ENCODE peak calls at places on chromosomes 3 and 15, in four cellular contexts. One of them, this sample, is unnamed.

GRCh38 chr15:38072507-38073277 is 138.3 kb downstream of the TMCO5A start:
- DNase-seq in stimulated activated CD4-positive, alpha-beta T cell treated with anti-CD3 and anti-CD28 coated beads, Interleukin-4, amount 100 ng/mL, for 48 hours: no peak
- DNase-seq in CD8-positive, alpha-beta T cell: no peak
- DNase-seq in left ventricle myocardium superior: peak; percentile 87
- DNase-seq in this sample: peak; percentile 78

GRCh38 chr3:105518806-105519418 is 152.2 kb downstream of the ALCAM start:
- DNase-seq in stimulated activated CD4-positive, alpha-beta T cell treated with anti-CD3 and anti-CD28 coated beads, Interleukin-4, amount 100 ng/mL, for 48 hours: no peak
- DNase-seq in CD8-positive, alpha-beta T cell: peak; percentile 13
- DNase-seq in left ventricle myocardium superior: no peak
- DNase-seq in this sample: peak; percentile 15

GRCh38 chr3:186032321-186032720 is 76.6 kb downstream of the ETV5 start:
- DNase-seq in stimulated activated CD4-positive, alpha-beta T cell treated with anti-CD3 and anti-CD28 coated beads, Interleukin-4, amount 100 ng/mL, for 48 hours: no peak
- DNase-seq in CD8-positive, alpha-beta T cell: no peak
- DNase-seq in left ventricle myocardium superior: no peak
- DNase-seq in this sample: no peak

GRCh38 chr3:124230928-124231456 is 239.1 kb upstream of the ROPN1 start:
- DNase-seq in stimulated activated CD4-positive, alpha-beta T cell treated with anti-CD3 and anti-CD28 coated beads, Interleukin-4, amount 100 ng/mL, for 48 hours: no peak
- DNase-seq in CD8-positive, alpha-beta T cell: no peak
- DNase-seq in left ventricle myocardium superior: no peak
- DNase-seq in this sample: no peak

GRCh38 chr3:123025642-123026521 is 1.7 kb downstream of the SEMA5B start:
- DNase-seq in stimulated activated CD4-positive, alpha-beta T cell treated with anti-CD3 and anti-CD28 coated beads, Interleukin-4, amount 100 ng/mL, for 48 hours: no peak
- DNase-seq in CD8-positive, alpha-beta T cell: no peak
- DNase-seq in left ventricle myocardium superior: peak; percentile 39
- DNase-seq in this sample: no peak

GRCh38 chr3:20111836-20112235 is 71.6 kb downstream of the KAT2B start:
- DNase-seq in stimulated activated CD4-positive, alpha-beta T cell treated with anti-CD3 and anti-CD28 coated beads, Interleukin-4, amount 100 ng/mL, for 48 hours: no peak
- DNase-seq in CD8-positive, alpha-beta T cell: no peak
- DNase-seq in left ventricle myocardium superior: no peak
- DNase-seq in this sample: no peak

GRCh38 chr3:129622933-129623332 is 16.5 kb upstream of the PLXND1 start:
- DNase-seq in stimulated activated CD4-positive, alpha-beta T cell treated with anti-CD3 and anti-CD28 coated beads, Interleukin-4, amount 100 ng/mL, for 48 hours: no peak
- DNase-seq in CD8-positive, alpha-beta T cell: no peak
- DNase-seq in left ventricle myocardium superior: no peak
- DNase-seq in this sample: no peak

GRCh38 chr15:58748040-58748786 is 1.3 kb downstream of the ADAM10 start:
- DNase-seq in stimulated activated CD4-positive, alpha-beta T cell treated with anti-CD3 and anti-CD28 coated beads, Interleukin-4, amount 100 ng/mL, for 48 hours: peak; percentile 23
- DNase-seq in CD8-positive, alpha-beta T cell: peak; percentile 25
- DNase-seq in left ventricle myocardium superior: no peak
- DNase-seq in this sample: no peak

GRCh38 chr3:12253521-12253920 is 35.3 kb upstream of the PPARG start:
- DNase-seq in stimulated activated CD4-positive, alpha-beta T cell treated with anti-CD3 and anti-CD28 coated beads, Interleukin-4, amount 100 ng/mL, for 48 hours: no peak
- DNase-seq in CD8-positive, alpha-beta T cell: no peak
- DNase-seq in left ventricle myocardium superior: no peak
- DNase-seq in this sample: no peak

GRCh38 chr3:8095724-8096123 is 405.9 kb upstream of the LMCD1 start:
- DNase-seq in stimulated activated CD4-positive, alpha-beta T cell treated with anti-CD3 and anti-CD28 coated beads, Interleukin-4, amount 100 ng/mL, for 48 hours: no peak
- DNase-seq in CD8-positive, alpha-beta T cell: no peak
- DNase-seq in left ventricle myocardium superior: no peak
- DNase-seq in this sample: no peak

GRCh38 chr3:128439226-128439625 is 27.5 kb downstream of the DNAJB8 start:
- DNase-seq in stimulated activated CD4-positive, alpha-beta T cell treated with anti-CD3 and anti-CD28 coated beads, Interleukin-4, amount 100 ng/mL, for 48 hours: no peak
- DNase-seq in CD8-positive, alpha-beta T cell: no peak
- DNase-seq in left ventricle myocardium superior: no peak
- DNase-seq in this sample: no peak

GRCh38 chr3:13111874-13112520 is 38.8 kb upstream of the IQSEC1 start:
- DNase-seq in stimulated activated CD4-positive, alpha-beta T cell treated with anti-CD3 and anti-CD28 coated beads, Interleukin-4, amount 100 ng/mL, for 48 hours: no peak
- DNase-seq in CD8-positive, alpha-beta T cell: no peak
- DNase-seq in left ventricle myocardium superior: peak; percentile 19
- DNase-seq in this sample: peak; percentile 66

GRCh38 chr3:52088445-52089367 is 32.3 kb upstream of the DUSP7 start:
- DNase-seq in stimulated activated CD4-positive, alpha-beta T cell treated with anti-CD3 and anti-CD28 coated beads, Interleukin-4, amount 100 ng/mL, for 48 hours: no peak
- DNase-seq in CD8-positive, alpha-beta T cell: no peak
- DNase-seq in left ventricle myocardium superior: peak; percentile 37
- DNase-seq in this sample: no peak

GRCh38 chr15:67906382-67906781 is 66.5 kb upstream of the RNU6-1 start:
- DNase-seq in stimulated activated CD4-positive, alpha-beta T cell treated with anti-CD3 and anti-CD28 coated beads, Interleukin-4, amount 100 ng/mL, for 48 hours: no peak
- DNase-seq in CD8-positive, alpha-beta T cell: no peak
- DNase-seq in left ventricle myocardium superior: no peak
- DNase-seq in this sample: no peak

GRCh38 chr3:124811441-124811840 is 75.7 kb downstream of the ITGB5 start:
- DNase-seq in stimulated activated CD4-positive, alpha-beta T cell treated with anti-CD3 and anti-CD28 coated beads, Interleukin-4, amount 100 ng/mL, for 48 hours: no peak
- DNase-seq in CD8-positive, alpha-beta T cell: no peak
- DNase-seq in left ventricle myocardium superior: no peak
- DNase-seq in this sample: no peak